ENCODE peak calls at places on chromosome 6, in five cellular contexts. C, X, N, V and G are unnamed samples. For H3K36me3, the result is how much of the 10 kb centered on the place peaks cover.

GRCh38 chr6:6682225-6682624 is 93.7 kb downstream of the LY86 start:
- DNase-seq in C (no peak), X (no peak), N (no peak), V (no peak), G (no peak)

GRCh38 chr6:137933696-137934095 is 66.6 kb downstream of the TNFAIP3 start:
- DNase-seq in C (no peak), X (peak), N (peak), V (peak), G (no peak)

GRCh38 chr6:47536816-47537401 is 59.3 kb downstream of the CD2AP start:
- DNase-seq in C (no peak), X (no peak), N (no peak), V (no peak), G (no peak)

GRCh38 chr6:139029470-139030210 is 1.1 kb downstream of the ABRACL start:
- DNase-seq in C (peak), X (peak), N (peak), V (peak), G (peak)

GRCh38 chr6:148509152-148509571 is 166.5 kb downstream of the SASH1 start:
- DNase-seq in C (no peak), X (no peak), N (no peak), V (no peak), G (no peak)

GRCh38 chr6:152112503-152113261 is 305.2 kb downstream of the ESR1 start:
- DNase-seq in C (peak), X (peak), N (peak), V (peak), G (no peak)

GRCh38 chr6:133551847-133552331 is 310.7 kb downstream of the EYA4 start:
- DNase-seq in C (no peak), X (peak), N (peak), V (peak), G (peak)

GRCh38 chr6:110859335-110859792 is 15.2 kb upstream of the AMD1 start:
- DNase-seq in C (no peak), X (peak), N (no peak), V (no peak), G (no peak)

GRCh38 chr6:130928993-130929678 is 101.9 kb downstream of the SMLR1 start:
- DNase-seq in C (no peak), X (no peak), N (no peak), V (no peak), G (no peak)
- H3K4me3 ChIP-seq in C (no peak), X (no peak), N (no peak), V (no peak), G (no peak)

GRCh38 chr6:56644366-56644765 is 1.7 kb upstream of the DST start:
- DNase-seq in C (no peak), X (no peak), N (no peak), V (no peak), G (no peak)
- H3K36me3 ChIP-seq in C (under half), X (half or more), N (under half), V (under half), G (under half)

GRCh38 chr6:82914511-82914910 is 151.1 kb downstream of the UBE3D start:
- DNase-seq in C (no peak), X (no peak), N (no peak), V (no peak), G (no peak)
- TF ChIP-seq CTCF in C (no peak), X (no peak), N (no peak), V (no peak), G (no peak)

DNA sequence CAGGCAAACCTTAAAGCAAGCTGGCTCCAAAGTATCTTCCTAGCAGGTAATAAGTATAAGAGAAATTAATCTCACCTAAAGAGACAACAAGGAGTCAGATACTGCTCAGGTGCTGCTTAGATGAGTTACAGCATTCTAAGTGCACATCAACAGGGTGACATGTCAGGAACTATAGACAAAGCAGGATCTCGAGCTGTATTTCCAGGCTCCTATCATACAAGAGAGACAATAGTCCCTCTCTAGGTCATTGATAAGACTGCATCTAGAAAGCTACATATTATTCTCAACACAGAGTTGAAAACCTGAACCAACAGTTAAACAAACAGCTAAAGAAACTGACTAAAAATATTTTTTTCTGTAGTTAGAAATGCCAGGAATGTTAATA is 3.9 kb downstream of the PTPRK start:
- DNase-seq in C (no peak), X (no peak), N (no peak), V (no peak), G (peak)
- H3K4me3 ChIP-seq in C (no peak), X (no peak), N (no peak), V (no peak), G (no peak)

DNA sequence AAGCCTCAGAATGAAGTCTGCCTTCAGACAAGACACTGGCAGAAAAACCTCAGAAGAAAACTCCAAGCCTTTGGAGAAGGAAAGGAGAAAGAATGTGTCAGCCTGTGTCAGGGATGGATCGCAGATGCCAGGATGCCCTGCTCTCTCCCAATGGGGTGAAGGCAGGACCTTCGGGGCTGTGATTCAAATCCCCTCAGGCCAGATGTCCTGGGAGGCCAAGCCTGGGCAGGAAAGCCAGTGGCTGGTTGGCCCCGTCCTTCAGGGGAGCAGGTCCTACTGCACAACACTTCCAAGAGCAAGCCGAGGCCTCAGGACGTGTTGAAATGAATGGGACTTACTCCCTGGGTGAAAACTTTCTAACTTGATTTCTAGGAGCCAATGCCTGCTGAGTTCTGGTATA is 36.5 kb downstream of the GJA10 start:
- DNase-seq in C (no peak), X (no peak), N (no peak), V (no peak), G (no peak)
- H3K36me3 ChIP-seq in C (under half), X (under half), N (under half), V (under half), G (under half)

DNA sequence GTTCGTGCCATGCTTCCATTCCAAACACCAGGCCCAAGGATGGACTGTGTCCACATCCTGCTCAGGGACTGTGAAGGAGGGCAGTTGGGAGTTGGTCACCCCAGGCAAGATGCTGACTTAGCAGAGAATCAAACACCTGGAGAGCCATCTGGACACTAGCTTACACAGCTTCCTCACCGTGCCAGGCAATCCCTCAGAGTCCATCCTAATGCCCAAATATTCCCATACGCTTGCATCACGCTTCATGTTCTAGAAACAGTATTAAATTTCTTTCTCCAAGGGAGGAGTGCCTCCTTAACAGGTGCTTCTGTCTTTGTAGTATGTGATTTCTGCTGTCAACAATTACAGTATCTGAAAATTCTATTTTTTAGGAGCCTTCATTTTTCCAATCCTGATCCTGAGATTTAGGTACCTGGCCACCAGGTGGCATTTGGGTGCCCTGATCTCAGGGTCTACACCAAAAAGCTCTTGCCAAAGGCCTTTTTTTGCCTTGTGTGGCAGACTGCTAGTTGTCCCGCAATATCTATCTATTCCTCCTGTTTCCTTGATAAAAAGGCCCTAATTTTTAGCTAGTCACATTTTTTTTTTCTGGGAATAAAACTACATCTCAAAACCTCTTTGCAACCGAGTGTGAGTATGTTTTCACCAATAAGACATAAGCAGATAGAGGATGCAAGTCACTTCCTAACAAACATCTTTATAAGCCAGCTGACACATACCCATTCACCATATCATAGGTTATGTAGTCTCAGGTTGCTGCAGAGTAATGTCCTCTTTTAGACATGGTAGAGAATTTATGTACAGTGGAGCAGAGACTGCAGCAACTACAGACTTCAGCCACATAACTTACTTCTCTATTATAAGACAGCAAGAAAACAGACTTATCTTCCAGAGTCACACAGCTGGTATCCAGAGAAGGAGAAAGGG is 85.0 kb downstream of the PREP start:
- DNase-seq in C (no peak), X (no peak), N (peak), V (no peak), G (no peak)
- TF ChIP-seq CTCF in C (peak), X (no peak), N (peak), V (no peak), G (peak)

DNA sequence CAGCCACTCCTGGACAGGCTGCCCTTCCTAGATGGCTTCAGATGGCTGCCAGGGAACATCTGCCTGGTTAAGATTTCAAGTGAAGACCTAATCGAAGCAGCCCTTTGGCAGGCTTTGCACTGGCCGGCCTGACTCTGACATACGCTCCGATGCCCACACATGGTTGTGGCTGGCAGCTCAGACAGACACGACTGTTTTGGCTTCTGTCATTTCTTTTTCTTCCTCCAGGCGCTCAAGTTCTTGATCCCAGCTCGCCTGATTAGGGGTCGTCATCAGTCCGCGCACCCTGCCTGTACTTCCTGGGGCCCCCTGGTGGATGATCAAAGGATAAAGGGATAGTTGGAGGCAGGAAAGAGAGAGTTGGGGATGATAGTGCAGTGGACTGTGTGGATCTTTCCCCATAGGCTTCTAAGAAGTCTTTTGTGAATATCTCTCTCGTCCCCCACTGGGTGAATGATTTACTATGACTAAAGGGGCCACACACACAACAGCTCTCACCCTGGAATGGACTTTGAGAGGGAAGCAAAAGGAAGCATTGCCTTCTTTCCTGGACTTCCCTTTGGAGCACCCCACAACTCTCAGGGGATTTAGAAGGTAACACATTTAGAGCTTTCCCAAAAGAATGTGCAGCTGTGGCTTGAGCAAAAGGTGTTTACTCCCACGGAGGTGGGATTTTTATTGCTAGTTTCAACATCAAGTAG is 21.4 kb upstream of the TRAM2 start:
- DNase-seq in C (peak), X (peak), N (peak), V (peak), G (peak)
- H3K4me3 ChIP-seq in C (no peak), X (no peak), N (no peak), V (peak), G (no peak)

GRCh38 chr6:109186012-109186411 is 90.7 kb downstream of the CEP57L1 start:
- DNase-seq in C (no peak), X (no peak), N (no peak), V (no peak), G (no peak)

GRCh38 chr6:109182590-109182989 is 87.3 kb downstream of the CEP57L1 start:
- DNase-seq in C (no peak), X (no peak), N (peak), V (no peak), G (no peak)

GRCh38 chr6:109183109-109183508 is 87.8 kb downstream of the CEP57L1 start:
- DNase-seq in C (no peak), X (no peak), N (no peak), V (no peak), G (no peak)

GRCh38 chr6:109187399-109188114 is 92.2 kb downstream of the CEP57L1 start:
- DNase-seq in C (peak), X (no peak), N (peak), V (peak), G (peak)

DNA sequence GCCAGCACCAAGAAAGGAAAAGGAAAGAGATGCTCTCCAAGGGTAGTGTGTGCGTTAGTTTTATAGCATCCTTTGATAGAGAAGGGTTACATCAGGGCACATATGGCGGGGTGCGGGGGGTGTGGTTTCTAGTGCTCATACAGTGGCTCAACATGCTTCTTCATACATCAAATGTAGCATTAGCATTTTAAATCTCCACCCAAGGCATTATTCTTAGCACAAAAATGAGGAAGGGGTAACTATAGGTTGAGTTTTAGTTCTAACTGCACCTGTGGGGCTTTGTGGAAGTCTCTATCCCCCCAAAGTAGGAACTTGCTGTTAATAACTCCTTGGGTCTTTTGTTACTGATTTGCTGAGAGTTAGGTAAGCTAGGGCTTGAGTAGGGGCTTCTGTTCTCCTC is 89.3 kb downstream of the CEP57L1 start:
- DNase-seq in C (no peak), X (no peak), N (no peak), V (no peak), G (no peak)
- H3K36me3 ChIP-seq in C (under half), X (under half), N (under half), V (under half), G (under half)

GRCh38 chr6:116533233-116533957 is 12.1 kb downstream of the TRAPPC3L start:
- DNase-seq in C (no peak), X (no peak), N (no peak), V (no peak), G (no peak)
- TF ChIP-seq CTCF in C (no peak), X (no peak), N (peak), V (no peak), G (no peak)